ENCODE peak calls at places on chromosomes 4 and X, in ten cellular contexts. L is C1 segment of cervical spinal cord; O is CD8-positive, alpha-beta T cell; X is skeletal muscle cell; V is germinal center; U is WTC11; W is T-helper 17 cell; A is activated CD8-positive, alpha-beta memory T cell treated with anti-CD3 and anti-CD28 coated beads for 4 hours; Z is GM23248; I is iris pigment epithelial cell. G is an unnamed sample.

GRCh38 chr4:98932539-98932938 is 3.6 kb upstream of the EIF4E start:
- DNase-seq in L (no peak), O (no peak), X (no peak), V (no peak), U (no peak), W (no peak), A (no peak), Z (peak; percentile 74), I (peak; percentile 61), G (no peak)

GRCh38 chr4:26787461-26788340 is 72.9 kb upstream of the STIM2 start:
- DNase-seq in L (no peak), O (peak; percentile 35), X (peak; percentile 57), V (no peak), U (peak; percentile 50), W (no peak), A (peak; percentile 8), Z (peak; percentile 70), I (peak; percentile 77), G (no peak)

GRCh38 chrX:149760965-149761364 is 12.9 kb upstream of the HSFX1 start:
- DNase-seq in L (no peak), O (no peak), X (no peak), V (no peak), U (no peak), W (no peak), A (no peak), Z (no peak), I (no peak), G (no peak)

GRCh38 chrX:39675619-39676018 is 422.1 kb downstream of the BCOR start:
- DNase-seq in L (no peak), O (no peak), X (peak; percentile 25), V (no peak), U (no peak), W (no peak), A (no peak), Z (peak; percentile 50), I (no peak), G (no peak)

GRCh38 chr4:145231906-145232700 is 51.7 kb upstream of the OTUD4 start:
- DNase-seq in L (no peak), O (no peak), X (peak; percentile 52), V (no peak), U (no peak), W (no peak), A (no peak), Z (peak; percentile 79), I (peak; percentile 67), G (no peak)

GRCh38 chr4:147782087-147782781 is 50.3 kb downstream of the ARHGAP10 start:
- DNase-seq in L (no peak), O (no peak), X (peak; percentile 31), V (no peak), U (no peak), W (no peak), A (no peak), Z (peak; percentile 49), I (peak; percentile 85), G (no peak)

GRCh38 chr4:74516321-74516720 is 71.4 kb downstream of the AREG start:
- DNase-seq in L (no peak), O (no peak), X (no peak), V (no peak), U (no peak), W (no peak), A (no peak), Z (peak; percentile 66), I (peak; percentile 38), G (no peak)

GRCh38 chr4:52957791-52958190 is 95.7 kb downstream of the RASL11B start:
- DNase-seq in L (no peak), O (no peak), X (no peak), V (no peak), U (no peak), W (no peak), A (no peak), Z (no peak), I (peak; percentile 18), G (no peak)

GRCh38 chr4:141102367-141102766 is 30.9 kb downstream of the RNF150 start:
- DNase-seq in L (no peak), O (no peak), X (peak; percentile 63), V (no peak), U (no peak), W (no peak), A (no peak), Z (peak; percentile 70), I (peak; percentile 77), G (no peak)

G was measured in frontal cortex.